ENCODE peak calls at places on chromosomes 4 and X, in eight cellular contexts. One of them, this sample, is unnamed.

GRCh38 chr4:52982246-52982950 is 120.3 kb downstream of the RASL11B start:
- DNase-seq in stimulated activated CD4-positive, alpha-beta T cell treated with anti-CD3 and anti-CD28 coated beads, Interleukin-2, amount 100 ng/mL, for 24 hours: no peak
- DNase-seq in midbrain: peak; percentile 62
- DNase-seq in left ventricle myocardium superior: no peak
- DNase-seq in dorsolateral prefrontal cortex: no peak
- DNase-seq in CD8-positive, alpha-beta T cell: no peak
- DNase-seq in colonic mucosa: no peak
- DNase-seq in activated naive CD8-positive, alpha-beta T cell treated with anti-CD3 and anti-CD28 coated beads, Interleukin-2, amount 10 ng/mL, durations not matched to agents 7 days and 5 days: no peak
- DNase-seq in this sample: no peak

GRCh38 chr4:180058731-180059215 is 2184.4 kb upstream of the TENM3 start:
- DNase-seq in stimulated activated CD4-positive, alpha-beta T cell treated with anti-CD3 and anti-CD28 coated beads, Interleukin-2, amount 100 ng/mL, for 24 hours: peak; percentile 2
- DNase-seq in colonic mucosa: peak; percentile 77
- DNase-seq in dorsolateral prefrontal cortex: peak; percentile 45
- DNase-seq in left ventricle myocardium superior: peak; percentile 32
- DNase-seq in activated naive CD8-positive, alpha-beta T cell treated with anti-CD3 and anti-CD28 coated beads, Interleukin-2, amount 10 ng/mL, durations not matched to agents 7 days and 5 days: peak; percentile 41
- DNase-seq in CD8-positive, alpha-beta T cell: no peak
- DNase-seq in midbrain: peak; percentile 55
- DNase-seq in this sample: peak; percentile 14

GRCh38 chr4:8593268-8594096 is 917 bp downstream of the CPZ start:
- DNase-seq in stimulated activated CD4-positive, alpha-beta T cell treated with anti-CD3 and anti-CD28 coated beads, Interleukin-2, amount 100 ng/mL, for 24 hours: no peak
- DNase-seq in left ventricle myocardium superior: peak; percentile 20
- DNase-seq in CD8-positive, alpha-beta T cell: no peak
- DNase-seq in midbrain: no peak
- DNase-seq in colonic mucosa: no peak
- DNase-seq in dorsolateral prefrontal cortex: no peak
- DNase-seq in activated naive CD8-positive, alpha-beta T cell treated with anti-CD3 and anti-CD28 coated beads, Interleukin-2, amount 10 ng/mL, durations not matched to agents 7 days and 5 days: no peak
- DNase-seq in this sample: no peak

GRCh38 chrX:129590596-129590995 is 50.5 kb downstream of the OCRL start:
- DNase-seq in dorsolateral prefrontal cortex: no peak
- DNase-seq in colonic mucosa: no peak
- DNase-seq in activated naive CD8-positive, alpha-beta T cell treated with anti-CD3 and anti-CD28 coated beads, Interleukin-2, amount 10 ng/mL, durations not matched to agents 7 days and 5 days: no peak
- DNase-seq in stimulated activated CD4-positive, alpha-beta T cell treated with anti-CD3 and anti-CD28 coated beads, Interleukin-2, amount 100 ng/mL, for 24 hours: no peak
- DNase-seq in midbrain: peak; percentile 19
- DNase-seq in left ventricle myocardium superior: no peak
- DNase-seq in CD8-positive, alpha-beta T cell: no peak
- DNase-seq in this sample: no peak

GRCh38 chr4:80026080-80026479 is 46.9 kb downstream of the ANTXR2 start:
- DNase-seq in stimulated activated CD4-positive, alpha-beta T cell treated with anti-CD3 and anti-CD28 coated beads, Interleukin-2, amount 100 ng/mL, for 24 hours: no peak
- DNase-seq in colonic mucosa: no peak
- DNase-seq in activated naive CD8-positive, alpha-beta T cell treated with anti-CD3 and anti-CD28 coated beads, Interleukin-2, amount 10 ng/mL, durations not matched to agents 7 days and 5 days: no peak
- DNase-seq in dorsolateral prefrontal cortex: no peak
- DNase-seq in left ventricle myocardium superior: no peak
- DNase-seq in CD8-positive, alpha-beta T cell: no peak
- DNase-seq in midbrain: no peak
- DNase-seq in this sample: no peak

GRCh38 chr4:17309567-17310268 is 202.2 kb downstream of the QDPR start:
- DNase-seq in stimulated activated CD4-positive, alpha-beta T cell treated with anti-CD3 and anti-CD28 coated beads, Interleukin-2, amount 100 ng/mL, for 24 hours: no peak
- DNase-seq in colonic mucosa: no peak
- DNase-seq in CD8-positive, alpha-beta T cell: no peak
- DNase-seq in dorsolateral prefrontal cortex: no peak
- DNase-seq in left ventricle myocardium superior: no peak
- DNase-seq in midbrain: no peak
- DNase-seq in activated naive CD8-positive, alpha-beta T cell treated with anti-CD3 and anti-CD28 coated beads, Interleukin-2, amount 10 ng/mL, durations not matched to agents 7 days and 5 days: no peak
- DNase-seq in this sample: no peak

GRCh38 chr4:82561745-82562552 is at the start of gene TMEM150C:
- DNase-seq in colonic mucosa: peak; percentile 26
- DNase-seq in CD8-positive, alpha-beta T cell: no peak
- DNase-seq in activated naive CD8-positive, alpha-beta T cell treated with anti-CD3 and anti-CD28 coated beads, Interleukin-2, amount 10 ng/mL, durations not matched to agents 7 days and 5 days: peak; percentile 44
- DNase-seq in midbrain: peak; percentile 25
- DNase-seq in stimulated activated CD4-positive, alpha-beta T cell treated with anti-CD3 and anti-CD28 coated beads, Interleukin-2, amount 100 ng/mL, for 24 hours: peak; percentile 27
- DNase-seq in left ventricle myocardium superior: peak; percentile 67
- DNase-seq in dorsolateral prefrontal cortex: peak; percentile 35
- DNase-seq in this sample: peak; percentile 9

GRCh38 chr4:128220286-128221235 is 67.1 kb downstream of the PGRMC2 start:
- DNase-seq in CD8-positive, alpha-beta T cell: no peak
- DNase-seq in midbrain: no peak
- DNase-seq in stimulated activated CD4-positive, alpha-beta T cell treated with anti-CD3 and anti-CD28 coated beads, Interleukin-2, amount 100 ng/mL, for 24 hours: no peak
- DNase-seq in left ventricle myocardium superior: no peak
- DNase-seq in colonic mucosa: no peak
- DNase-seq in dorsolateral prefrontal cortex: no peak
- DNase-seq in activated naive CD8-positive, alpha-beta T cell treated with anti-CD3 and anti-CD28 coated beads, Interleukin-2, amount 10 ng/mL, durations not matched to agents 7 days and 5 days: no peak
- DNase-seq in this sample: no peak

GRCh38 chr4:119690871-119691270 is 62.3 kb upstream of the PDE5A start:
- DNase-seq in colonic mucosa: no peak
- DNase-seq in activated naive CD8-positive, alpha-beta T cell treated with anti-CD3 and anti-CD28 coated beads, Interleukin-2, amount 10 ng/mL, durations not matched to agents 7 days and 5 days: no peak
- DNase-seq in CD8-positive, alpha-beta T cell: no peak
- DNase-seq in stimulated activated CD4-positive, alpha-beta T cell treated with anti-CD3 and anti-CD28 coated beads, Interleukin-2, amount 100 ng/mL, for 24 hours: no peak
- DNase-seq in midbrain: no peak
- DNase-seq in dorsolateral prefrontal cortex: no peak
- DNase-seq in left ventricle myocardium superior: no peak
- DNase-seq in this sample: no peak

GRCh38 chr4:146525754-146526153 is 4.0 kb upstream of the SLC10A7 start:
- DNase-seq in midbrain: no peak
- DNase-seq in CD8-positive, alpha-beta T cell: no peak
- DNase-seq in stimulated activated CD4-positive, alpha-beta T cell treated with anti-CD3 and anti-CD28 coated beads, Interleukin-2, amount 100 ng/mL, for 24 hours: no peak
- DNase-seq in dorsolateral prefrontal cortex: no peak
- DNase-seq in activated naive CD8-positive, alpha-beta T cell treated with anti-CD3 and anti-CD28 coated beads, Interleukin-2, amount 10 ng/mL, durations not matched to agents 7 days and 5 days: no peak
- DNase-seq in left ventricle myocardium superior: no peak
- DNase-seq in colonic mucosa: no peak
- DNase-seq in this sample: no peak

GRCh38 chr4:48270516-48270897 is 869 bp upstream of the TEC start:
- DNase-seq in left ventricle myocardium superior: no peak
- DNase-seq in dorsolateral prefrontal cortex: no peak
- DNase-seq in CD8-positive, alpha-beta T cell: no peak
- DNase-seq in stimulated activated CD4-positive, alpha-beta T cell treated with anti-CD3 and anti-CD28 coated beads, Interleukin-2, amount 100 ng/mL, for 24 hours: no peak
- DNase-seq in colonic mucosa: no peak
- DNase-seq in activated naive CD8-positive, alpha-beta T cell treated with anti-CD3 and anti-CD28 coated beads, Interleukin-2, amount 10 ng/mL, durations not matched to agents 7 days and 5 days: no peak
- DNase-seq in midbrain: no peak
- DNase-seq in this sample: no peak

GRCh38 chrX:44344687-44345086 is 1.2 kb upstream of the EFHC2 start:
- DNase-seq in left ventricle myocardium superior: no peak
- DNase-seq in CD8-positive, alpha-beta T cell: peak; percentile 13
- DNase-seq in activated naive CD8-positive, alpha-beta T cell treated with anti-CD3 and anti-CD28 coated beads, Interleukin-2, amount 10 ng/mL, durations not matched to agents 7 days and 5 days: no peak
- DNase-seq in stimulated activated CD4-positive, alpha-beta T cell treated with anti-CD3 and anti-CD28 coated beads, Interleukin-2, amount 100 ng/mL, for 24 hours: no peak
- DNase-seq in midbrain: no peak
- DNase-seq in dorsolateral prefrontal cortex: no peak
- DNase-seq in colonic mucosa: no peak
- DNase-seq in this sample: no peak

GRCh38 chr4:138522366-138522765 is 280.2 kb upstream of the SLC7A11 start:
- DNase-seq in CD8-positive, alpha-beta T cell: no peak
- DNase-seq in dorsolateral prefrontal cortex: no peak
- DNase-seq in colonic mucosa: no peak
- DNase-seq in left ventricle myocardium superior: no peak
- DNase-seq in stimulated activated CD4-positive, alpha-beta T cell treated with anti-CD3 and anti-CD28 coated beads, Interleukin-2, amount 100 ng/mL, for 24 hours: no peak
- DNase-seq in midbrain: no peak
- DNase-seq in activated naive CD8-positive, alpha-beta T cell treated with anti-CD3 and anti-CD28 coated beads, Interleukin-2, amount 10 ng/mL, durations not matched to agents 7 days and 5 days: no peak
- DNase-seq in this sample: no peak

GRCh38 chr4:147057631-147057980 is 111.9 kb upstream of the TTC29 start:
- DNase-seq in left ventricle myocardium superior: no peak
- DNase-seq in dorsolateral prefrontal cortex: no peak
- DNase-seq in colonic mucosa: no peak
- DNase-seq in midbrain: no peak
- DNase-seq in stimulated activated CD4-positive, alpha-beta T cell treated with anti-CD3 and anti-CD28 coated beads, Interleukin-2, amount 100 ng/mL, for 24 hours: no peak
- DNase-seq in CD8-positive, alpha-beta T cell: no peak
- DNase-seq in activated naive CD8-positive, alpha-beta T cell treated with anti-CD3 and anti-CD28 coated beads, Interleukin-2, amount 10 ng/mL, durations not matched to agents 7 days and 5 days: no peak
- DNase-seq in this sample: no peak

GRCh38 chrX:372856-373640 is 13.7 kb downstream of the PPP2R3B start:
- DNase-seq in CD8-positive, alpha-beta T cell: no peak
- DNase-seq in stimulated activated CD4-positive, alpha-beta T cell treated with anti-CD3 and anti-CD28 coated beads, Interleukin-2, amount 100 ng/mL, for 24 hours: no peak
- DNase-seq in left ventricle myocardium superior: peak; percentile 42
- DNase-seq in midbrain: no peak
- DNase-seq in dorsolateral prefrontal cortex: no peak
- DNase-seq in activated naive CD8-positive, alpha-beta T cell treated with anti-CD3 and anti-CD28 coated beads, Interleukin-2, amount 10 ng/mL, durations not matched to agents 7 days and 5 days: no peak
- DNase-seq in colonic mucosa: no peak
- DNase-seq in this sample: no peak

GRCh38 chrX:147884958-147885357 is 26.8 kb upstream of the FMR1 start:
- DNase-seq in midbrain: no peak
- DNase-seq in colonic mucosa: no peak
- DNase-seq in dorsolateral prefrontal cortex: no peak
- DNase-seq in stimulated activated CD4-positive, alpha-beta T cell treated with anti-CD3 and anti-CD28 coated beads, Interleukin-2, amount 100 ng/mL, for 24 hours: no peak
- DNase-seq in left ventricle myocardium superior: no peak
- DNase-seq in activated naive CD8-positive, alpha-beta T cell treated with anti-CD3 and anti-CD28 coated beads, Interleukin-2, amount 10 ng/mL, durations not matched to agents 7 days and 5 days: no peak
- DNase-seq in CD8-positive, alpha-beta T cell: no peak
- DNase-seq in this sample: no peak

GRCh38 chr4:74158561-74159396 is 861 bp downstream of the MTHFD2L start:
- DNase-seq in activated naive CD8-positive, alpha-beta T cell treated with anti-CD3 and anti-CD28 coated beads, Interleukin-2, amount 10 ng/mL, durations not matched to agents 7 days and 5 days: no peak
- DNase-seq in dorsolateral prefrontal cortex: no peak
- DNase-seq in colonic mucosa: no peak
- DNase-seq in CD8-positive, alpha-beta T cell: no peak
- DNase-seq in left ventricle myocardium superior: no peak
- DNase-seq in midbrain: peak; percentile 38
- DNase-seq in stimulated activated CD4-positive, alpha-beta T cell treated with anti-CD3 and anti-CD28 coated beads, Interleukin-2, amount 100 ng/mL, for 24 hours: no peak
- DNase-seq in this sample: no peak

GRCh38 chr4:2964077-2964471 is 703 bp downstream of the GRK4 start:
- DNase-seq in midbrain: no peak
- DNase-seq in left ventricle myocardium superior: no peak
- DNase-seq in activated naive CD8-positive, alpha-beta T cell treated with anti-CD3 and anti-CD28 coated beads, Interleukin-2, amount 10 ng/mL, durations not matched to agents 7 days and 5 days: no peak
- DNase-seq in CD8-positive, alpha-beta T cell: no peak
- DNase-seq in stimulated activated CD4-positive, alpha-beta T cell treated with anti-CD3 and anti-CD28 coated beads, Interleukin-2, amount 100 ng/mL, for 24 hours: no peak
- DNase-seq in colonic mucosa: no peak
- DNase-seq in dorsolateral prefrontal cortex: peak; percentile 24
- DNase-seq in this sample: no peak

GRCh38 chrX:122907375-122907774 is 276.7 kb upstream of the GRIA3 start:
- DNase-seq in CD8-positive, alpha-beta T cell: no peak
- DNase-seq in left ventricle myocardium superior: no peak
- DNase-seq in colonic mucosa: no peak
- DNase-seq in dorsolateral prefrontal cortex: no peak
- DNase-seq in activated naive CD8-positive, alpha-beta T cell treated with anti-CD3 and anti-CD28 coated beads, Interleukin-2, amount 10 ng/mL, durations not matched to agents 7 days and 5 days: no peak
- DNase-seq in stimulated activated CD4-positive, alpha-beta T cell treated with anti-CD3 and anti-CD28 coated beads, Interleukin-2, amount 100 ng/mL, for 24 hours: no peak
- DNase-seq in midbrain: no peak
- DNase-seq in this sample: no peak

GRCh38 chr4:40576651-40577480 is 52.8 kb downstream of the RBM47 start:
- DNase-seq in activated naive CD8-positive, alpha-beta T cell treated with anti-CD3 and anti-CD28 coated beads, Interleukin-2, amount 10 ng/mL, durations not matched to agents 7 days and 5 days: no peak
- DNase-seq in left ventricle myocardium superior: peak; percentile 70
- DNase-seq in colonic mucosa: peak; percentile 90
- DNase-seq in CD8-positive, alpha-beta T cell: no peak
- DNase-seq in stimulated activated CD4-positive, alpha-beta T cell treated with anti-CD3 and anti-CD28 coated beads, Interleukin-2, amount 100 ng/mL, for 24 hours: no peak
- DNase-seq in dorsolateral prefrontal cortex: peak; percentile 12
- DNase-seq in midbrain: peak; percentile 60
- DNase-seq in this sample: peak; percentile 86

GRCh38 chr4:54516556-54517215 is 141.1 kb upstream of the KIT start:
- DNase-seq in midbrain: no peak
- DNase-seq in colonic mucosa: no peak
- DNase-seq in CD8-positive, alpha-beta T cell: no peak
- DNase-seq in left ventricle myocardium superior: peak; percentile 33
- DNase-seq in stimulated activated CD4-positive, alpha-beta T cell treated with anti-CD3 and anti-CD28 coated beads, Interleukin-2, amount 100 ng/mL, for 24 hours: no peak
- DNase-seq in activated naive CD8-positive, alpha-beta T cell treated with anti-CD3 and anti-CD28 coated beads, Interleukin-2, amount 10 ng/mL, durations not matched to agents 7 days and 5 days: no peak
- DNase-seq in dorsolateral prefrontal cortex: no peak
- DNase-seq in this sample: no peak

GRCh38 chr4:76736434-76736833 is 161.5 kb downstream of the SOWAHB start:
- DNase-seq in stimulated activated CD4-positive, alpha-beta T cell treated with anti-CD3 and anti-CD28 coated beads, Interleukin-2, amount 100 ng/mL, for 24 hours: no peak
- DNase-seq in midbrain: no peak
- DNase-seq in activated naive CD8-positive, alpha-beta T cell treated with anti-CD3 and anti-CD28 coated beads, Interleukin-2, amount 10 ng/mL, durations not matched to agents 7 days and 5 days: no peak
- DNase-seq in CD8-positive, alpha-beta T cell: no peak
- DNase-seq in colonic mucosa: no peak
- DNase-seq in left ventricle myocardium superior: no peak
- DNase-seq in dorsolateral prefrontal cortex: no peak
- DNase-seq in this sample: no peak

GRCh38 chr4:103720661-103721060 is 876 bp upstream of the TACR3 start:
- DNase-seq in midbrain: no peak
- DNase-seq in dorsolateral prefrontal cortex: no peak
- DNase-seq in activated naive CD8-positive, alpha-beta T cell treated with anti-CD3 and anti-CD28 coated beads, Interleukin-2, amount 10 ng/mL, durations not matched to agents 7 days and 5 days: no peak
- DNase-seq in stimulated activated CD4-positive, alpha-beta T cell treated with anti-CD3 and anti-CD28 coated beads, Interleukin-2, amount 100 ng/mL, for 24 hours: no peak
- DNase-seq in left ventricle myocardium superior: no peak
- DNase-seq in CD8-positive, alpha-beta T cell: no peak
- DNase-seq in colonic mucosa: no peak
- DNase-seq in this sample: no peak

GRCh38 chrX:15143050-15143824 is 126.6 kb downstream of the ASB9 start:
- DNase-seq in dorsolateral prefrontal cortex: peak; percentile 21
- DNase-seq in stimulated activated CD4-positive, alpha-beta T cell treated with anti-CD3 and anti-CD28 coated beads, Interleukin-2, amount 100 ng/mL, for 24 hours: peak; percentile 65
- DNase-seq in colonic mucosa: peak; percentile 71
- DNase-seq in left ventricle myocardium superior: peak; percentile 33
- DNase-seq in midbrain: peak; percentile 23
- DNase-seq in activated naive CD8-positive, alpha-beta T cell treated with anti-CD3 and anti-CD28 coated beads, Interleukin-2, amount 10 ng/mL, durations not matched to agents 7 days and 5 days: peak; percentile 40
- DNase-seq in CD8-positive, alpha-beta T cell: peak; percentile 58
- DNase-seq in this sample: peak; percentile 21

GRCh38 chrX:1322393-1322792 is 14.2 kb upstream of the IL3RA start:
- DNase-seq in activated naive CD8-positive, alpha-beta T cell treated with anti-CD3 and anti-CD28 coated beads, Interleukin-2, amount 10 ng/mL, durations not matched to agents 7 days and 5 days: peak; percentile 44
- DNase-seq in colonic mucosa: no peak
- DNase-seq in CD8-positive, alpha-beta T cell: no peak
- DNase-seq in left ventricle myocardium superior: no peak
- DNase-seq in stimulated activated CD4-positive, alpha-beta T cell treated with anti-CD3 and anti-CD28 coated beads, Interleukin-2, amount 100 ng/mL, for 24 hours: peak; percentile 45
- DNase-seq in midbrain: no peak
- DNase-seq in dorsolateral prefrontal cortex: no peak
- DNase-seq in this sample: no peak

GRCh38 chrX:124217289-124218251 is 114.9 kb upstream of the TEX13D start:
- DNase-seq in activated naive CD8-positive, alpha-beta T cell treated with anti-CD3 and anti-CD28 coated beads, Interleukin-2, amount 10 ng/mL, durations not matched to agents 7 days and 5 days: peak; percentile 43
- DNase-seq in stimulated activated CD4-positive, alpha-beta T cell treated with anti-CD3 and anti-CD28 coated beads, Interleukin-2, amount 100 ng/mL, for 24 hours: peak; percentile 55
- DNase-seq in colonic mucosa: no peak
- DNase-seq in midbrain: peak; percentile 31
- DNase-seq in dorsolateral prefrontal cortex: no peak
- DNase-seq in CD8-positive, alpha-beta T cell: peak; percentile 64
- DNase-seq in left ventricle myocardium superior: no peak
- DNase-seq in this sample: no peak

GRCh38 chr4:167196386-167196785 is 37.9 kb downstream of the SPOCK3 start:
- DNase-seq in left ventricle myocardium superior: no peak
- DNase-seq in dorsolateral prefrontal cortex: no peak
- DNase-seq in midbrain: no peak
- DNase-seq in stimulated activated CD4-positive, alpha-beta T cell treated with anti-CD3 and anti-CD28 coated beads, Interleukin-2, amount 100 ng/mL, for 24 hours: no peak
- DNase-seq in activated naive CD8-positive, alpha-beta T cell treated with anti-CD3 and anti-CD28 coated beads, Interleukin-2, amount 10 ng/mL, durations not matched to agents 7 days and 5 days: no peak
- DNase-seq in colonic mucosa: no peak
- DNase-seq in CD8-positive, alpha-beta T cell: no peak
- DNase-seq in this sample: no peak

GRCh38 chr4:106083065-106083464 is 187.8 kb downstream of the NPNT start:
- DNase-seq in midbrain: no peak
- DNase-seq in activated naive CD8-positive, alpha-beta T cell treated with anti-CD3 and anti-CD28 coated beads, Interleukin-2, amount 10 ng/mL, durations not matched to agents 7 days and 5 days: no peak
- DNase-seq in stimulated activated CD4-positive, alpha-beta T cell treated with anti-CD3 and anti-CD28 coated beads, Interleukin-2, amount 100 ng/mL, for 24 hours: no peak
- DNase-seq in CD8-positive, alpha-beta T cell: no peak
- DNase-seq in left ventricle myocardium superior: no peak
- DNase-seq in dorsolateral prefrontal cortex: no peak
- DNase-seq in colonic mucosa: no peak
- DNase-seq in this sample: no peak

GRCh38 chr4:55468724-55469123 is 73.0 kb downstream of the TMEM165 start:
- DNase-seq in CD8-positive, alpha-beta T cell: no peak
- DNase-seq in midbrain: no peak
- DNase-seq in stimulated activated CD4-positive, alpha-beta T cell treated with anti-CD3 and anti-CD28 coated beads, Interleukin-2, amount 100 ng/mL, for 24 hours: no peak
- DNase-seq in activated naive CD8-positive, alpha-beta T cell treated with anti-CD3 and anti-CD28 coated beads, Interleukin-2, amount 10 ng/mL, durations not matched to agents 7 days and 5 days: no peak
- DNase-seq in left ventricle myocardium superior: no peak
- DNase-seq in colonic mucosa: no peak
- DNase-seq in dorsolateral prefrontal cortex: no peak
- DNase-seq in this sample: no peak

GRCh38 chrX:137044893-137045292 is 11.1 kb upstream of the GPR101 start:
- DNase-seq in activated naive CD8-positive, alpha-beta T cell treated with anti-CD3 and anti-CD28 coated beads, Interleukin-2, amount 10 ng/mL, durations not matched to agents 7 days and 5 days: no peak
- DNase-seq in dorsolateral prefrontal cortex: no peak
- DNase-seq in midbrain: no peak
- DNase-seq in colonic mucosa: no peak
- DNase-seq in stimulated activated CD4-positive, alpha-beta T cell treated with anti-CD3 and anti-CD28 coated beads, Interleukin-2, amount 100 ng/mL, for 24 hours: no peak
- DNase-seq in left ventricle myocardium superior: no peak
- DNase-seq in CD8-positive, alpha-beta T cell: no peak
- DNase-seq in this sample: no peak

GRCh38 chr4:116561717-116562116 is 523.7 kb downstream of the TRAM1L1 start:
- DNase-seq in colonic mucosa: no peak
- DNase-seq in CD8-positive, alpha-beta T cell: no peak
- DNase-seq in dorsolateral prefrontal cortex: no peak
- DNase-seq in midbrain: no peak
- DNase-seq in activated naive CD8-positive, alpha-beta T cell treated with anti-CD3 and anti-CD28 coated beads, Interleukin-2, amount 10 ng/mL, durations not matched to agents 7 days and 5 days: no peak
- DNase-seq in left ventricle myocardium superior: no peak
- DNase-seq in stimulated activated CD4-positive, alpha-beta T cell treated with anti-CD3 and anti-CD28 coated beads, Interleukin-2, amount 100 ng/mL, for 24 hours: no peak
- DNase-seq in this sample: no peak

GRCh38 chr4:118417325-118417724 is 64.5 kb upstream of the PRSS12 start:
- DNase-seq in activated naive CD8-positive, alpha-beta T cell treated with anti-CD3 and anti-CD28 coated beads, Interleukin-2, amount 10 ng/mL, durations not matched to agents 7 days and 5 days: no peak
- DNase-seq in colonic mucosa: no peak
- DNase-seq in stimulated activated CD4-positive, alpha-beta T cell treated with anti-CD3 and anti-CD28 coated beads, Interleukin-2, amount 100 ng/mL, for 24 hours: no peak
- DNase-seq in CD8-positive, alpha-beta T cell: no peak
- DNase-seq in midbrain: no peak
- DNase-seq in left ventricle myocardium superior: no peak
- DNase-seq in dorsolateral prefrontal cortex: no peak
- DNase-seq in this sample: no peak

GRCh38 chrX:16479206-16479869 is 170.6 kb upstream of the S100G start:
- DNase-seq in activated naive CD8-positive, alpha-beta T cell treated with anti-CD3 and anti-CD28 coated beads, Interleukin-2, amount 10 ng/mL, durations not matched to agents 7 days and 5 days: no peak
- DNase-seq in dorsolateral prefrontal cortex: no peak
- DNase-seq in CD8-positive, alpha-beta T cell: no peak
- DNase-seq in stimulated activated CD4-positive, alpha-beta T cell treated with anti-CD3 and anti-CD28 coated beads, Interleukin-2, amount 100 ng/mL, for 24 hours: no peak
- DNase-seq in colonic mucosa: no peak
- DNase-seq in midbrain: no peak
- DNase-seq in left ventricle myocardium superior: no peak
- DNase-seq in this sample: no peak

GRCh38 chrX:149881081-149881711 is at the start of gene MAGEA8:
- DNase-seq in midbrain: no peak
- DNase-seq in stimulated activated CD4-positive, alpha-beta T cell treated with anti-CD3 and anti-CD28 coated beads, Interleukin-2, amount 100 ng/mL, for 24 hours: peak; percentile 9
- DNase-seq in colonic mucosa: no peak
- DNase-seq in dorsolateral prefrontal cortex: no peak
- DNase-seq in CD8-positive, alpha-beta T cell: no peak
- DNase-seq in left ventricle myocardium superior: no peak
- DNase-seq in activated naive CD8-positive, alpha-beta T cell treated with anti-CD3 and anti-CD28 coated beads, Interleukin-2, amount 10 ng/mL, durations not matched to agents 7 days and 5 days: no peak
- DNase-seq in this sample: no peak